ENCODE peak calls at places on chromosomes 1 and 21, in ten cellular contexts. One of them, this sample, is unnamed.

GRCh38 chr1:15275921-15276683 is 29.1 kb downstream of the FHAD1 start:
- DNase-seq in M059J: no peak
- DNase-seq in CD8-positive, alpha-beta memory T cell: no peak
- DNase-seq in NCI-H510A treated with DMSO at 0.1 percent for 48 hours: no peak
- DNase-seq in prostate gland: no peak
- DNase-seq in hypothalamus: no peak
- DNase-seq in coronary artery: no peak
- DNase-seq in progenitor cell of endocrine pancreas: no peak
- DNase-seq in iris pigment epithelial cell: no peak
- DNase-seq in cortex of kidney: no peak
- DNase-seq in this sample: no peak

GRCh38 chr1:65992160-65993046 is 199.7 kb downstream of the PDE4B start:
- DNase-seq in CD8-positive, alpha-beta memory T cell: no peak
- DNase-seq in cortex of kidney: no peak
- DNase-seq in M059J: peak; percentile 6
- DNase-seq in iris pigment epithelial cell: no peak
- DNase-seq in prostate gland: no peak
- DNase-seq in coronary artery: no peak
- DNase-seq in NCI-H510A treated with DMSO at 0.1 percent for 48 hours: no peak
- DNase-seq in progenitor cell of endocrine pancreas: no peak
- DNase-seq in hypothalamus: peak; percentile 47
- DNase-seq in this sample: no peak

GRCh38 chr1:112247971-112248370 is 148.0 kb upstream of the CTTNBP2NL start:
- DNase-seq in CD8-positive, alpha-beta memory T cell: no peak
- DNase-seq in NCI-H510A treated with DMSO at 0.1 percent for 48 hours: peak; percentile 43
- DNase-seq in coronary artery: no peak
- DNase-seq in hypothalamus: no peak
- DNase-seq in cortex of kidney: no peak
- DNase-seq in progenitor cell of endocrine pancreas: no peak
- DNase-seq in iris pigment epithelial cell: no peak
- DNase-seq in prostate gland: no peak
- DNase-seq in M059J: no peak
- DNase-seq in this sample: no peak

GRCh38 chr1:161946071-161946987 is 77.3 kb downstream of the OLFML2B start:
- DNase-seq in iris pigment epithelial cell: no peak
- DNase-seq in progenitor cell of endocrine pancreas: no peak
- DNase-seq in M059J: peak; percentile 59
- DNase-seq in NCI-H510A treated with DMSO at 0.1 percent for 48 hours: peak; percentile 35
- DNase-seq in hypothalamus: no peak
- DNase-seq in prostate gland: no peak
- DNase-seq in cortex of kidney: no peak
- DNase-seq in CD8-positive, alpha-beta memory T cell: no peak
- DNase-seq in coronary artery: no peak
- DNase-seq in this sample: no peak

GRCh38 chr21:40658237-40658636 is 188.7 kb downstream of the DSCAM start:
- DNase-seq in cortex of kidney: no peak
- DNase-seq in NCI-H510A treated with DMSO at 0.1 percent for 48 hours: peak; percentile 16
- DNase-seq in hypothalamus: no peak
- DNase-seq in progenitor cell of endocrine pancreas: no peak
- DNase-seq in M059J: no peak
- DNase-seq in iris pigment epithelial cell: no peak
- DNase-seq in CD8-positive, alpha-beta memory T cell: no peak
- DNase-seq in prostate gland: no peak
- DNase-seq in coronary artery: no peak
- DNase-seq in this sample: no peak

GRCh38 chr1:224700915-224701531 is 84.9 kb downstream of the CNIH3 start:
- DNase-seq in CD8-positive, alpha-beta memory T cell: no peak
- DNase-seq in NCI-H510A treated with DMSO at 0.1 percent for 48 hours: no peak
- DNase-seq in coronary artery: no peak
- DNase-seq in progenitor cell of endocrine pancreas: no peak
- DNase-seq in iris pigment epithelial cell: peak; percentile 13
- DNase-seq in prostate gland: no peak
- DNase-seq in cortex of kidney: no peak
- DNase-seq in M059J: no peak
- DNase-seq in hypothalamus: no peak
- DNase-seq in this sample: peak; percentile 73

GRCh38 chr1:10648689-10649483 is 147.6 kb downstream of the CASZ1 start:
- DNase-seq in progenitor cell of endocrine pancreas: no peak
- DNase-seq in CD8-positive, alpha-beta memory T cell: no peak
- DNase-seq in coronary artery: no peak
- DNase-seq in hypothalamus: no peak
- DNase-seq in cortex of kidney: no peak
- DNase-seq in iris pigment epithelial cell: no peak
- DNase-seq in prostate gland: no peak
- DNase-seq in M059J: no peak
- DNase-seq in NCI-H510A treated with DMSO at 0.1 percent for 48 hours: no peak
- DNase-seq in this sample: no peak

GRCh38 chr1:85607126-85607912 is 26.8 kb downstream of the CCN1 start:
- DNase-seq in cortex of kidney: no peak
- DNase-seq in hypothalamus: no peak
- DNase-seq in prostate gland: no peak
- DNase-seq in CD8-positive, alpha-beta memory T cell: no peak
- DNase-seq in NCI-H510A treated with DMSO at 0.1 percent for 48 hours: no peak
- DNase-seq in progenitor cell of endocrine pancreas: no peak
- DNase-seq in coronary artery: no peak
- DNase-seq in M059J: peak; percentile 100
- DNase-seq in iris pigment epithelial cell: peak; percentile 100
- DNase-seq in this sample: peak; percentile 97

GRCh38 chr1:65006806-65007205 is 40.5 kb upstream of the JAK1 start:
- DNase-seq in CD8-positive, alpha-beta memory T cell: no peak
- DNase-seq in M059J: no peak
- DNase-seq in prostate gland: no peak
- DNase-seq in NCI-H510A treated with DMSO at 0.1 percent for 48 hours: no peak
- DNase-seq in progenitor cell of endocrine pancreas: no peak
- DNase-seq in cortex of kidney: no peak
- DNase-seq in coronary artery: no peak
- DNase-seq in iris pigment epithelial cell: peak; percentile 22
- DNase-seq in hypothalamus: no peak
- DNase-seq in this sample: no peak

GRCh38 chr1:162541619-162542141 is 19.8 kb upstream of the UAP1 start:
- DNase-seq in progenitor cell of endocrine pancreas: no peak
- DNase-seq in NCI-H510A treated with DMSO at 0.1 percent for 48 hours: no peak
- DNase-seq in coronary artery: peak; percentile 75
- DNase-seq in hypothalamus: no peak
- DNase-seq in CD8-positive, alpha-beta memory T cell: no peak
- DNase-seq in M059J: peak; percentile 98
- DNase-seq in prostate gland: no peak
- DNase-seq in iris pigment epithelial cell: peak; percentile 97
- DNase-seq in cortex of kidney: no peak
- DNase-seq in this sample: no peak

GRCh38 chr1:235138821-235139220 is 10.2 kb upstream of the TOMM20 start:
- DNase-seq in prostate gland: no peak
- DNase-seq in cortex of kidney: no peak
- DNase-seq in hypothalamus: no peak
- DNase-seq in NCI-H510A treated with DMSO at 0.1 percent for 48 hours: no peak
- DNase-seq in progenitor cell of endocrine pancreas: no peak
- DNase-seq in CD8-positive, alpha-beta memory T cell: no peak
- DNase-seq in M059J: no peak
- DNase-seq in iris pigment epithelial cell: no peak
- DNase-seq in coronary artery: no peak
- DNase-seq in this sample: no peak

GRCh38 chr1:39387452-39387851 is 104.0 kb upstream of the BMP8A start:
- DNase-seq in M059J: peak; percentile 92
- DNase-seq in prostate gland: no peak
- DNase-seq in cortex of kidney: no peak
- DNase-seq in CD8-positive, alpha-beta memory T cell: no peak
- DNase-seq in hypothalamus: no peak
- DNase-seq in progenitor cell of endocrine pancreas: no peak
- DNase-seq in NCI-H510A treated with DMSO at 0.1 percent for 48 hours: no peak
- DNase-seq in iris pigment epithelial cell: peak; percentile 89
- DNase-seq in coronary artery: no peak
- DNase-seq in this sample: no peak

GRCh38 chr1:51578383-51579109 is 38.3 kb upstream of the OSBPL9 start:
- DNase-seq in NCI-H510A treated with DMSO at 0.1 percent for 48 hours: no peak
- DNase-seq in iris pigment epithelial cell: no peak
- DNase-seq in prostate gland: no peak
- DNase-seq in cortex of kidney: no peak
- DNase-seq in CD8-positive, alpha-beta memory T cell: no peak
- DNase-seq in progenitor cell of endocrine pancreas: no peak
- DNase-seq in hypothalamus: no peak
- DNase-seq in coronary artery: no peak
- DNase-seq in M059J: no peak
- DNase-seq in this sample: no peak

GRCh38 chr1:57019240-57019805 is 53.5 kb upstream of the C8B start:
- DNase-seq in prostate gland: no peak
- DNase-seq in iris pigment epithelial cell: no peak
- DNase-seq in cortex of kidney: no peak
- DNase-seq in M059J: no peak
- DNase-seq in progenitor cell of endocrine pancreas: no peak
- DNase-seq in coronary artery: no peak
- DNase-seq in CD8-positive, alpha-beta memory T cell: no peak
- DNase-seq in NCI-H510A treated with DMSO at 0.1 percent for 48 hours: peak; percentile 79
- DNase-seq in hypothalamus: no peak
- DNase-seq in this sample: no peak

GRCh38 chr1:203033917-203034316 is 7.6 kb downstream of the PPFIA4 start:
- DNase-seq in hypothalamus: no peak
- DNase-seq in prostate gland: no peak
- DNase-seq in cortex of kidney: no peak
- DNase-seq in coronary artery: no peak
- DNase-seq in NCI-H510A treated with DMSO at 0.1 percent for 48 hours: no peak
- DNase-seq in iris pigment epithelial cell: no peak
- DNase-seq in CD8-positive, alpha-beta memory T cell: no peak
- DNase-seq in M059J: no peak
- DNase-seq in progenitor cell of endocrine pancreas: no peak
- DNase-seq in this sample: no peak

GRCh38 chr1:27332536-27333281 is 9.1 kb upstream of the SYTL1 start:
- DNase-seq in hypothalamus: no peak
- DNase-seq in prostate gland: no peak
- DNase-seq in M059J: no peak
- DNase-seq in NCI-H510A treated with DMSO at 0.1 percent for 48 hours: no peak
- DNase-seq in progenitor cell of endocrine pancreas: peak; percentile 45
- DNase-seq in CD8-positive, alpha-beta memory T cell: peak; percentile 46
- DNase-seq in coronary artery: no peak
- DNase-seq in cortex of kidney: no peak
- DNase-seq in iris pigment epithelial cell: peak; percentile 26
- DNase-seq in this sample: peak; percentile 73

GRCh38 chr1:71196685-71197084 is 115.8 kb upstream of the ZRANB2 start:
- DNase-seq in prostate gland: no peak
- DNase-seq in hypothalamus: no peak
- DNase-seq in cortex of kidney: no peak
- DNase-seq in coronary artery: no peak
- DNase-seq in M059J: peak; percentile 3
- DNase-seq in NCI-H510A treated with DMSO at 0.1 percent for 48 hours: peak; percentile 36
- DNase-seq in progenitor cell of endocrine pancreas: no peak
- DNase-seq in CD8-positive, alpha-beta memory T cell: no peak
- DNase-seq in iris pigment epithelial cell: peak; percentile 30
- DNase-seq in this sample: no peak

GRCh38 chr1:216617081-216617480 is 106.1 kb downstream of the ESRRG start:
- DNase-seq in CD8-positive, alpha-beta memory T cell: no peak
- DNase-seq in cortex of kidney: no peak
- DNase-seq in hypothalamus: no peak
- DNase-seq in prostate gland: no peak
- DNase-seq in iris pigment epithelial cell: no peak
- DNase-seq in coronary artery: no peak
- DNase-seq in M059J: no peak
- DNase-seq in NCI-H510A treated with DMSO at 0.1 percent for 48 hours: no peak
- DNase-seq in progenitor cell of endocrine pancreas: no peak
- DNase-seq in this sample: no peak

This sample was measured in H9.